ENCODE peak calls at places on chromosomes 7 and 10, in four cellular contexts. H is GM23338; C is AG10803; O is activated CD8-positive, alpha-beta T cell treated with anti-CD3 and anti-CD28 coated beads for 36 hours. L is an unnamed sample.

GRCh38 chr7:40826419-40827216 is 691.8 kb downstream of the SUGCT start:
- DNase-seq in H (peak), C (peak), O (no peak), L (no peak)

GRCh38 chr10:132023092-132023811 is 41.5 kb upstream of the BNIP3 start:
- DNase-seq in H (peak), C (peak), O (peak), L (peak)

GRCh38 chr7:134885967-134886352 is 100.3 kb upstream of the AGBL3 start:
- DNase-seq in H (no peak), C (peak), O (no peak), L (no peak)

GRCh38 chr7:99551329-99551728 is 585 bp downstream of the FAM200A start:
- DNase-seq in H (peak), C (no peak), O (no peak), L (no peak)

GRCh38 chr7:137878333-137878961 is 31.7 kb upstream of the DGKI start:
- DNase-seq in H (peak), C (peak), O (no peak), L (no peak)

GRCh38 chr10:97914837-97915211 is 65.2 kb downstream of the GOLGA7B start:
- DNase-seq in H (peak), C (peak), O (peak), L (peak)

GRCh38 chr10:24446739-24447138 is 237.8 kb downstream of the KIAA1217 start:
- DNase-seq in H (no peak), C (peak), O (no peak), L (no peak)

GRCh38 chr10:43926875-43927406 is 278.3 kb upstream of the ZNF32 start:
- DNase-seq in H (no peak), C (no peak), O (no peak), L (no peak)

GRCh38 chr7:42348627-42349026 is 111.6 kb upstream of the GLI3 start:
- DNase-seq in H (no peak), C (peak), O (no peak), L (no peak)

GRCh38 chr7:43602271-43602670 is 19.4 kb downstream of the STK17A start:
- DNase-seq in H (no peak), C (no peak), O (no peak), L (no peak)

GRCh38 chr10:3882855-3883254 is 97.8 kb upstream of the KLF6 start:
- DNase-seq in H (no peak), C (no peak), O (no peak), L (no peak)

GRCh38 chr7:130369110-130369711 is 11.1 kb upstream of the CPA1 start:
- DNase-seq in H (no peak), C (peak), O (peak), L (no peak)

GRCh38 chr7:125218076-125218475 is 288.5 kb upstream of the POT1 start:
- DNase-seq in H (no peak), C (no peak), O (no peak), L (no peak)

GRCh38 chr7:100051611-100052010 is 2.0 kb downstream of the ZSCAN21 start:
- DNase-seq in H (no peak), C (no peak), O (no peak), L (no peak)

GRCh38 chr10:7891634-7892033 is 73.3 kb downstream of the TAF3 start:
- DNase-seq in H (no peak), C (no peak), O (no peak), L (no peak)

GRCh38 chr7:15463801-15464761 is 97.7 kb downstream of the AGMO start:
- DNase-seq in H (no peak), C (peak), O (no peak), L (no peak)

GRCh38 chr7:143892527-143893300 is 9.3 kb downstream of the TCAF1 start:
- DNase-seq in H (peak), C (no peak), O (no peak), L (no peak)
- TF ChIP-seq CTCF in H (peak), C (peak), O (no peak), L (peak)

GRCh38 chr10:72375173-72375572 is 20.5 kb upstream of the DNAJB12 start:
- DNase-seq in H (peak), C (peak), O (no peak), L (no peak)

GRCh38 chr10:72379062-72379461 is 24.3 kb upstream of the DNAJB12 start:
- DNase-seq in H (no peak), C (no peak), O (no peak), L (no peak)

GRCh38 chr10:72370201-72370722 is 15.5 kb upstream of the DNAJB12 start:
- DNase-seq in H (no peak), C (no peak), O (peak), L (no peak)

GRCh38 chr10:72379776-72380175 is 25.1 kb upstream of the DNAJB12 start:
- DNase-seq in H (no peak), C (no peak), O (no peak), L (no peak)

GRCh38 chr10:72375585-72375984 is 20.9 kb upstream of the DNAJB12 start:
- DNase-seq in H (peak), C (no peak), O (no peak), L (no peak)
- TF ChIP-seq CTCF in H (peak), C (peak), O (no peak), L (no peak)

GRCh38 chr7:87359366-87359765 is 13.9 kb downstream of the CROT start:
- DNase-seq in H (no peak), C (peak), O (no peak), L (no peak)

GRCh38 chr7:87356448-87356847 is 11.0 kb downstream of the CROT start:
- DNase-seq in H (no peak), C (no peak), O (no peak), L (no peak)

DNA sequence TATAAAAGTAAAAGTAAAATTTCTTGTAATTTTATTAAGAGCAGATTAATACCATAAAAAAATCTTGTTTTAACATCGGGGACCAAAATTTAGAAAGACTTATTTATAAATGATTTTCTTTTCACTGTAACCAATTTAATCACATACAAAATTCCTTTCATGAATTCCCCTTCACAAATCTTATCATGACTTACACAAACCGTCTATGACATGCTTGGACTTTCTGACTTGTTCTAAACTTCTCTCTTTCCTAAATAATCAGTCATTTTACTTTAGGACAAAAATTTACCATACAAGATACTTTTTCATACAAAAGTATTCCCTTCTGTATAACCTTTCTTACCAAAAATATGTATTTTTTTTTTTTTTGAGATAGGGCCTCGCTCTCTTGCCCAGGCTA is 9.3 kb downstream of the CROT start:
- DNase-seq in H (peak), C (no peak), O (no peak), L (no peak)
- TF ChIP-seq CTCF in H (no peak), C (no peak), O (no peak), L (no peak)

DNA sequence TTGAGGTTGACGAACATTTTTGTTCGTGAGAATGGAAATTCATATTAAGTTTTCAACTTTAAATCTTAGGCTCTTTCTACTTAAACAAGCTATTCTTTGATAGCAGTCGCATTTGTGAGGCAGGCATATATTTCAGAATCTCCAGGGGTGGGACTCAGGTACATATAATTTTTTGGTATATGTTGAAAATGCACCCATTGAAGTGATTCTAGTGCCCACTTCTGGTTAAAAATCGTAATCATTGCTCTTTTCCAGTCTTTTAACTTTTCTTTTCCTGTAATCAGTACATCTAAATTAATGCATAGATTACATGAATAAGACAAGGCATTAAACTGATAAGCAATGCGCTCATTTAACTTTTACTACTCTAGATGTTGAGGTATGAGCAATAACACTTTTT is 67.8 kb downstream of the ZNRF2 start:
- DNase-seq in H (no peak), C (no peak), O (no peak), L (no peak)
- TF ChIP-seq CTCF in H (peak), C (no peak), O (peak), L (no peak)

GRCh38 chr10:329361-330099 is 194.3 kb downstream of the ZMYND11 start:
- DNase-seq in H (peak), C (peak), O (peak), L (no peak)
- TF ChIP-seq CTCF in H (no peak), C (peak), O (no peak), L (no peak)

DNA sequence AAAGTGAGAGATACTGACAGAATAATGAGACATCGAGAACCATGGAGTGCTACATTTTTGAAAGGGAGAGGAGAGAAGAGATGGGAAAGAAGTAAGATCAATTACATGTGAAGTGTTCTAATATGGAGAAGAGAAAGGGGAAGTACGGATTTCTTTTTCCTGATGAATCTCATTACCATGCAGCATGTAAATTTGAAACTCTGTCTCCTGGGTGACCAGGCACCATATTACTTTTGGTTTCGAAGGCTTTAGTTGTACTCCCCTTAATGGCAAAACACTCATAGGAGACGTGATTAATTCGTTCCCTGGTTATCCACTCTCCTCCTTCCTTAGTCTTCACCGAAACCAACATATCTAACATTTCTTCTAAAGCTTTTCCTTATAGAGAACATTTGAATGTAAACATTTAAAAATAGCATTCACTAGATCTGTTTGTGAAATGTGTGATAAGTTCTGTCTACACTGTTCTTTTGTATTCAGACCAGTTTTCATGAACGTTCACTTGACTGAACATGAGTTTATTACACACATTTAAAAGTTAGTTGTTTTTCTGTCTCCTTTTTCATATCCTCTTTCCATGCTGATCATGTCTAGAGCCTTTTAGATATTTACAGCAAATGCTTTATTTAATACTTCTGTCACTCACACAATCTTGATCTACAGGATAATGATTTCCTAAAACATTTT is 80.2 kb upstream of the MSRB2 start:
- DNase-seq in H (no peak), C (no peak), O (no peak), L (peak)
- TF ChIP-seq CTCF in H (no peak), C (no peak), O (no peak), L (no peak)

DNA sequence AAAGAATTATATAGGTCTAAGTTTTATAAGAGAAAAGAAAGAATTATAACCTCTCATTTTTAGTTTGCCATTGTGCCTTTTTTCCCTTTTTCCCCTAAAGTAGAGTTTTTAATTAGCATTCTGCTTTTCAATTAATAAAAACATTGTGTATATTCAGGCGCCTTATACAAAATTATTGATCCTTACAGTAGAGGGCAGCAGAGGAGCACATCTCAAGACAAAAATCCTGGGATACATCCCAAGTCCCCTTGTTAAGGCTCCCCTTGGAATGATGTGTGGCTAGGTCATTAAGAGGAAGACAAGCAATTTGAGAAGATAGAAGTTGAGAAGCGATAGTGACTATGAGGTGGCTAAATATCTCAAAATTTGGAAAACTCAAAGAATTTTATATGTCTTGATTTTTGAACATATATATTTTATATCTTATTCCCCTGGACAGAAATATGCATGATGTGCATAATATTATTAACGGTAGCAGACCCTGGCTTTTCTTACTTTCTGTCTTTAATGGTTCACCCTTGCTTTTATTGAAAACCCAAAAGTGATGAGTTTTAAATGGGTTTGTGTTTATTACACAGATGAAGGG is 19.1 kb upstream of the TPK1 start:
- DNase-seq in H (peak), C (peak), O (no peak), L (no peak)
- TF ChIP-seq CTCF in H (peak), C (peak), O (peak), L (peak)

DNA sequence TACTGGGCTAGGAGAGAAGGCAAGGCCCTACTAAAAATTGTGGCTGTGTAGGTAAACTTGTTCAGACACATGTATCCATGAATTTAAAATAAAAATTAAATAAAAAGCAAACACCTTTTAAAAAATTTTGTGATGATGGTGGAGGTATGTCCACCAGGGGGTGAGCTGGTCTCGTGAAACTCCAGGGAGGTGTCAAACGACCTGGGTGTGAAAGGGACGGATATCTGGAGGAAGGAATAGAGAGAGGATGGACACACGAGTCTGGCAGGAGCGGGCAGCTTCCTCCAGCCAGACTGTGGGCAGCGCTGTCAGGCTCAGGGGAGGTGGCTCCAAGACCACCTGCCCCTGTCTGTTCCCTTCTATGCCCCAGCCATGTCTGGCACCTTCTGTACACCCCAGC is 34.8 kb upstream of the DMBT1 start:
- DNase-seq in H (peak), C (no peak), O (peak), L (no peak)
- TF ChIP-seq CTCF in H (peak), C (no peak), O (no peak), L (no peak)

GRCh38 chr10:107165007-107165406 is 501 bp upstream of the SORCS1 start:
- DNase-seq in H (peak), C (no peak), O (no peak), L (no peak)

GRCh38 chr10:107160866-107161265 is 3.6 kb downstream of the SORCS1 start:
- DNase-seq in H (no peak), C (no peak), O (no peak), L (no peak)

GRCh38 chr10:107163086-107163880 is 1.2 kb downstream of the SORCS1 start:
- DNase-seq in H (peak), C (peak), O (no peak), L (no peak)

GRCh38 chr10:107166378-107166777 is 1.9 kb upstream of the SORCS1 start:
- DNase-seq in H (peak), C (no peak), O (no peak), L (no peak)

DNA sequence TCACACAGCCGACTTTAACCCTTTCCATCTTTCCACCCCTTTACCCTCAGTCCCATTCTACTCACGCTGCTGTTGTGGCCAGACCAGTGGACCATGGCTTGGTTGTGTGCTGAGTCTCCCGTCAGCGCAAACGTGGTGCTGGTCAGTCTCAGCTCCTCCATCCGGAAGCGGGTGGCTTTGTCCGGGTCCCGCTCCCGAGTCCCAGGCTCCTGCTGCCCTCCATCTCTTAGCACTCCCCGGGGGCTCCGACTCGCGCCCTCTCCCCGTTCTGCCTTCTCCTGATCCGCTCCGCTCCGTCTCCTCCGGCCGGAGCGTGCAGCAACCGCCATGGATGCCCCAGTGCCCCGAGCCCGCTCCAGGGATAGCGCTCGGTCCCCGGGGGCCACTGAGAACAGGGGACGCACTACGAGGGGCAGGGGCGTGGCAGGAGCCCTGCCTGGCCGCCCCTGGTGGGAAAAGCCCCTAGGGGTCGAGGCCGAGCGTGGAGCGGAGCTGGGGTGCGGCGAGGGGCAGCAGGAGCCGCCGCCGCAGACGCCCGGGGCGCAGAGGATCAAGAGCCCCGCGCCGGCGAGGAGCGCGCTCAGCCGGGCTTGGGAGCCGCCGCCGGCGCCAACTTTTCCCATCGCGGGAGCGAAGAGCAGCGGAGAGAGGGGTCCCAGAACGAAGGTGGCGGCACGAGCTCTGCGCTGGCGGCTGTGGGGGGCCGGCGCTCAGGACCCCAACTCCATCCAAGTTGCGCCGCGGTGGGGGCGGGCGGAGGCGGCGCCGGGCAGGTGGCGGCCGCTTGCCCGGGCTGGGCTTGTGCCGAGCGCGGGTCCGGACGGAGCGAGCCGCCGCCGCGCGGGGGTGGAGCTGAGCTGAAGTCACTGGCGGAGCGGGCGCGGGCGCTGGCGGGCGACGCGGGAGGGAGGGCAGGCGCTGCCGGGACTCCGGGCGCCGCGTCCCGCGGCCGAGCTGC is at the start of gene SORCS1:
- DNase-seq in H (peak), C (no peak), O (no peak), L (no peak)
- TF ChIP-seq CTCF in H (no peak), C (no peak), O (no peak), L (no peak)

L was measured in GM20000.